ENCODE peak calls at places on chromosomes 4 and X, in nine cellular contexts. K is neural progenitor cell, W is fibroblast of gingiva, Y is NCI-H748 treated with DMSO at 0.1 percent for 48 hours, D is HFFc6, P is cortex of kidney, Z is Right ventricle myocardium superior, O is hypothalamus, G is D341Med. X is an unnamed sample.

GRCh38 chrX:10467793-10468192 is 152.6 kb downstream of the MID1 start:
- DNase-seq in K (no peak), W (peak; percentile 64), Y (no peak), D (no peak), P (no peak), Z (no peak), O (no peak), G (no peak), X (no peak)

GRCh38 chr4:4675636-4676035 is 133.8 kb upstream of the STX18 start:
- DNase-seq in K (no peak), W (no peak), Y (no peak), D (no peak), P (no peak), Z (no peak), O (peak; percentile 21), G (no peak), X (no peak)

GRCh38 chrX:130080791-130081367 is 29.4 kb downstream of the ELF4 start:
- DNase-seq in K (no peak), W (no peak), Y (no peak), D (no peak), P (no peak), Z (no peak), O (no peak), G (no peak), X (no peak)

GRCh38 chr4:40417941-40418340 is 82.8 kb downstream of the CHRNA9 start:
- DNase-seq in K (no peak), W (no peak), Y (no peak), D (no peak), P (no peak), Z (no peak), O (no peak), G (no peak), X (no peak)

GRCh38 chr4:102684605-102685052 is 76.1 kb downstream of the MANBA start:
- DNase-seq in K (no peak), W (no peak), Y (no peak), D (peak; percentile 82), P (no peak), Z (no peak), O (no peak), G (no peak), X (no peak)

GRCh38 chr4:139176299-139177048 is 544 bp downstream of the ELF2 start:
- DNase-seq in K (peak; percentile 90), W (peak; percentile 80), Y (peak; percentile 34), D (peak; percentile 60), P (peak; percentile 33), Z (peak; percentile 92), O (peak; percentile 84), G (peak; percentile 77), X (peak; percentile 85)

GRCh38 chrX:1244164-1245076 is 24.2 kb upstream of the CSF2RA start:
- DNase-seq in K (peak; percentile 87), W (no peak), Y (no peak), D (no peak), P (no peak), Z (peak; percentile 15), O (no peak), G (peak; percentile 75), X (no peak)

GRCh38 chrX:140701480-140701879 is 8.1 kb upstream of the LINC00632 start:
- DNase-seq in K (no peak), W (peak; percentile 4), Y (peak; percentile 28), D (no peak), P (no peak), Z (no peak), O (peak; percentile 14), G (no peak), X (no peak)

GRCh38 chr4:101621120-101621519 is 169.4 kb upstream of the BANK1 start:
- DNase-seq in K (no peak), W (peak; percentile 64), Y (no peak), D (peak; percentile 14), P (no peak), Z (no peak), O (no peak), G (no peak), X (no peak)

GRCh38 chrX:41561045-41561444 is 113.9 kb downstream of the NYX start:
- DNase-seq in K (no peak), W (peak; percentile 54), Y (no peak), D (peak; percentile 62), P (no peak), Z (no peak), O (no peak), G (no peak), X (no peak)

GRCh38 chrX:40685352-40685918 is 38.1 kb upstream of the CXorf38 start:
- DNase-seq in K (no peak), W (no peak), Y (no peak), D (no peak), P (no peak), Z (no peak), O (no peak), G (no peak), X (no peak)

GRCh38 chr4:78166582-78166981 is 109.5 kb downstream of the FRAS1 start:
- DNase-seq in K (no peak), W (no peak), Y (no peak), D (no peak), P (no peak), Z (no peak), O (no peak), G (no peak), X (no peak)

GRCh38 chrX:41381685-41382084 is 47.7 kb downstream of the DDX3X start:
- DNase-seq in K (peak; percentile 51), W (peak; percentile 88), Y (no peak), D (peak; percentile 64), P (no peak), Z (peak; percentile 55), O (no peak), G (no peak), X (peak; percentile 19)

GRCh38 chrX:5051831-5052491 is 1176.7 kb downstream of the NLGN4X start:
- DNase-seq in K (no peak), W (peak; percentile 59), Y (no peak), D (no peak), P (no peak), Z (peak; percentile 40), O (no peak), G (no peak), X (peak; percentile 57)

GRCh38 chr4:169236901-169237626 is 33.7 kb downstream of the SH3RF1 start:
- DNase-seq in K (no peak), W (peak; percentile 42), Y (no peak), D (no peak), P (no peak), Z (peak; percentile 42), O (no peak), G (no peak), X (no peak)

GRCh38 chrX:85084770-85085393 is 81.2 kb downstream of the APOOL start:
- DNase-seq in K (peak; percentile 17), W (no peak), Y (peak; percentile 10), D (peak; percentile 20), P (no peak), Z (no peak), O (peak; percentile 6), G (peak; percentile 31), X (no peak)

GRCh38 chrX:97563531-97564133 is 679.9 kb downstream of the RPA4 start:
- DNase-seq in K (no peak), W (peak; percentile 52), Y (peak; percentile 9), D (peak; percentile 43), P (no peak), Z (peak; percentile 54), O (peak; percentile 12), G (no peak), X (peak; percentile 47)

X was measured in left colon.